ENCODE peak calls at places on chromosome 14, in nine cellular contexts. One of them, this sample, is unnamed.

GRCh38 chr14:39318574-39318973 is 84.9 kb downstream of the MIA2 start:
- DNase-seq in COR-L47: no peak
- DNase-seq in NCI-H1105: no peak
- DNase-seq in suprapubic skin: no peak
- DNase-seq in MM.1S: no peak
- DNase-seq in iris pigment epithelial cell: peak
- DNase-seq in fibroblast of pulmonary artery: no peak
- DNase-seq in hypothalamus: no peak
- DNase-seq in activated CD4-positive, alpha-beta T cell treated with anti-CD3 and anti-CD28 coated beads, Interleukin-2, amount 10 ng/mL, durations not matched to agents 24 days and 14 days: no peak
- DNase-seq in this sample: no peak

GRCh38 chr14:51382506-51382905 is 142.5 kb downstream of the TMX1 start:
- DNase-seq in activated CD4-positive, alpha-beta T cell treated with anti-CD3 and anti-CD28 coated beads, Interleukin-2, amount 10 ng/mL, durations not matched to agents 24 days and 14 days: no peak
- DNase-seq in suprapubic skin: no peak
- DNase-seq in hypothalamus: no peak
- DNase-seq in iris pigment epithelial cell: no peak
- DNase-seq in MM.1S: no peak
- DNase-seq in COR-L47: no peak
- DNase-seq in fibroblast of pulmonary artery: no peak
- DNase-seq in NCI-H1105: no peak
- DNase-seq in this sample: no peak

GRCh38 chr14:104636131-104636530 is 31.6 kb upstream of the TMEM179 start:
- DNase-seq in suprapubic skin: peak
- DNase-seq in COR-L47: no peak
- DNase-seq in fibroblast of pulmonary artery: no peak
- DNase-seq in NCI-H1105: no peak
- DNase-seq in iris pigment epithelial cell: no peak
- DNase-seq in activated CD4-positive, alpha-beta T cell treated with anti-CD3 and anti-CD28 coated beads, Interleukin-2, amount 10 ng/mL, durations not matched to agents 24 days and 14 days: no peak
- DNase-seq in hypothalamus: no peak
- DNase-seq in MM.1S: no peak
- DNase-seq in this sample: no peak

GRCh38 chr14:99185436-99186068 is 86.4 kb downstream of the BCL11B start:
- DNase-seq in activated CD4-positive, alpha-beta T cell treated with anti-CD3 and anti-CD28 coated beads, Interleukin-2, amount 10 ng/mL, durations not matched to agents 24 days and 14 days: no peak
- DNase-seq in hypothalamus: no peak
- DNase-seq in COR-L47: no peak
- DNase-seq in iris pigment epithelial cell: no peak
- DNase-seq in fibroblast of pulmonary artery: no peak
- DNase-seq in NCI-H1105: no peak
- DNase-seq in MM.1S: no peak
- DNase-seq in suprapubic skin: no peak
- DNase-seq in this sample: no peak

GRCh38 chr14:24674204-24674970 is 40.4 kb upstream of the GZMB start:
- DNase-seq in COR-L47: no peak
- DNase-seq in NCI-H1105: no peak
- DNase-seq in fibroblast of pulmonary artery: no peak
- DNase-seq in suprapubic skin: no peak
- DNase-seq in MM.1S: peak
- DNase-seq in activated CD4-positive, alpha-beta T cell treated with anti-CD3 and anti-CD28 coated beads, Interleukin-2, amount 10 ng/mL, durations not matched to agents 24 days and 14 days: peak
- DNase-seq in iris pigment epithelial cell: no peak
- DNase-seq in hypothalamus: no peak
- DNase-seq in this sample: peak

GRCh38 chr14:54686219-54686870 is 119.4 kb downstream of the SAMD4A start:
- DNase-seq in MM.1S: no peak
- DNase-seq in fibroblast of pulmonary artery: peak
- DNase-seq in suprapubic skin: no peak
- DNase-seq in COR-L47: no peak
- DNase-seq in NCI-H1105: no peak
- DNase-seq in iris pigment epithelial cell: peak
- DNase-seq in activated CD4-positive, alpha-beta T cell treated with anti-CD3 and anti-CD28 coated beads, Interleukin-2, amount 10 ng/mL, durations not matched to agents 24 days and 14 days: no peak
- DNase-seq in hypothalamus: no peak
- DNase-seq in this sample: no peak

GRCh38 chr14:77641534-77642341 is 25.3 kb upstream of the SPTLC2 start:
- DNase-seq in suprapubic skin: peak
- DNase-seq in MM.1S: peak
- DNase-seq in iris pigment epithelial cell: peak
- DNase-seq in hypothalamus: peak
- DNase-seq in fibroblast of pulmonary artery: peak
- DNase-seq in COR-L47: no peak
- DNase-seq in activated CD4-positive, alpha-beta T cell treated with anti-CD3 and anti-CD28 coated beads, Interleukin-2, amount 10 ng/mL, durations not matched to agents 24 days and 14 days: peak
- DNase-seq in NCI-H1105: no peak
- DNase-seq in this sample: peak

GRCh38 chr14:99779751-99780150 is 13.5 kb upstream of the EML1 start:
- DNase-seq in NCI-H1105: no peak
- DNase-seq in fibroblast of pulmonary artery: peak
- DNase-seq in iris pigment epithelial cell: peak
- DNase-seq in MM.1S: no peak
- DNase-seq in suprapubic skin: no peak
- DNase-seq in COR-L47: no peak
- DNase-seq in hypothalamus: no peak
- DNase-seq in activated CD4-positive, alpha-beta T cell treated with anti-CD3 and anti-CD28 coated beads, Interleukin-2, amount 10 ng/mL, durations not matched to agents 24 days and 14 days: no peak
- DNase-seq in this sample: no peak

GRCh38 chr14:32559048-32559447 is 229.9 kb downstream of the AKAP6 start:
- DNase-seq in MM.1S: no peak
- DNase-seq in activated CD4-positive, alpha-beta T cell treated with anti-CD3 and anti-CD28 coated beads, Interleukin-2, amount 10 ng/mL, durations not matched to agents 24 days and 14 days: no peak
- DNase-seq in suprapubic skin: no peak
- DNase-seq in iris pigment epithelial cell: no peak
- DNase-seq in fibroblast of pulmonary artery: no peak
- DNase-seq in hypothalamus: no peak
- DNase-seq in NCI-H1105: no peak
- DNase-seq in COR-L47: no peak
- DNase-seq in this sample: no peak

GRCh38 chr14:73162271-73162670 is 26.0 kb downstream of the PSEN1 start:
- DNase-seq in MM.1S: no peak
- DNase-seq in NCI-H1105: no peak
- DNase-seq in activated CD4-positive, alpha-beta T cell treated with anti-CD3 and anti-CD28 coated beads, Interleukin-2, amount 10 ng/mL, durations not matched to agents 24 days and 14 days: no peak
- DNase-seq in hypothalamus: no peak
- DNase-seq in suprapubic skin: no peak
- DNase-seq in COR-L47: no peak
- DNase-seq in fibroblast of pulmonary artery: no peak
- DNase-seq in iris pigment epithelial cell: no peak
- DNase-seq in this sample: no peak

GRCh38 chr14:55098561-55098898 is 30.5 kb upstream of the LGALS3 start:
- DNase-seq in COR-L47: no peak
- DNase-seq in fibroblast of pulmonary artery: no peak
- DNase-seq in hypothalamus: no peak
- DNase-seq in activated CD4-positive, alpha-beta T cell treated with anti-CD3 and anti-CD28 coated beads, Interleukin-2, amount 10 ng/mL, durations not matched to agents 24 days and 14 days: no peak
- DNase-seq in suprapubic skin: no peak
- DNase-seq in MM.1S: no peak
- DNase-seq in iris pigment epithelial cell: no peak
- DNase-seq in NCI-H1105: no peak
- DNase-seq in this sample: no peak